ENCODE peak calls at places on chromosomes 11 and 22, in five cellular contexts. D, A, G, S and W are unnamed samples.

GRCh38 chr11:88183233-88183632 is 8.0 kb upstream of the RAB38 start:
- DNase-seq in D (no peak), A (no peak), G (no peak), S (no peak), W (no peak)

GRCh38 chr11:46330887-46331652 is 16.2 kb upstream of the DGKZ start:
- DNase-seq in D (no peak), A (no peak), G (peak; percentile 48), S (no peak), W (no peak)

GRCh38 chr11:19861171-19861570 is 148.5 kb downstream of the NAV2 start:
- DNase-seq in D (no peak), A (peak; percentile 30), G (no peak), S (no peak), W (no peak)

GRCh38 chr11:106568632-106569031 is 449.6 kb downstream of the GUCY1A2 start:
- DNase-seq in D (no peak), A (no peak), G (no peak), S (no peak), W (no peak)

GRCh38 chr11:47257518-47258316 is at the start of gene NR1H3:
- DNase-seq in D (no peak), A (peak; percentile 84), G (no peak), S (peak; percentile 85), W (no peak)

GRCh38 chr22:44816141-44816540 is 63.8 kb downstream of the ARHGAP8 start:
- DNase-seq in D (no peak), A (no peak), G (no peak), S (no peak), W (no peak)

GRCh38 chr22:22207845-22208564 is 36.6 kb upstream of the VPREB1 start:
- DNase-seq in D (peak; percentile 22), A (peak; percentile 63), G (peak; percentile 81), S (peak; percentile 93), W (peak; percentile 69)

GRCh38 chr22:21449531-21450319 is 17.5 kb upstream of the TMEM191C start:
- DNase-seq in D (no peak), A (no peak), G (no peak), S (peak; percentile 58), W (no peak)

GRCh38 chr11:93573184-93573583 is 30.0 kb upstream of the SMCO4 start:
- DNase-seq in D (no peak), A (peak; percentile 39), G (no peak), S (no peak), W (no peak)

GRCh38 chr11:6319001-6319878 is 1.1 kb downstream of the CAVIN3 start:
- DNase-seq in D (no peak), A (peak; percentile 57), G (no peak), S (peak; percentile 76), W (no peak)

GRCh38 chr22:41576877-41577276 is 12.8 kb downstream of the PMM1 start:
- DNase-seq in D (no peak), A (peak; percentile 39), G (peak; percentile 29), S (no peak), W (peak; percentile 35)

GRCh38 chr11:78350646-78351165 is 66.9 kb downstream of the GAB2 start:
- DNase-seq in D (no peak), A (peak; percentile 37), G (no peak), S (no peak), W (no peak)